ENCODE peak calls at places on chromosomes 11 and 22, in nine cellular contexts. E, G, S, A, J, D, N, F and P are unnamed samples. For H3K36me3, the result is how much of the 10 kb centered on the place peaks cover.

GRCh38 chr11:94379619-94380018 is 21.6 kb downstream of the GPR83 start:
- DNase-seq in E (no peak), G (no peak), S (no peak), A (no peak), J (no peak), D (no peak), N (no peak), F (no peak), P (no peak)

GRCh38 chr11:35747638-35748037 is 85.1 kb downstream of the TRIM44 start:
- DNase-seq in E (no peak), G (no peak), S (no peak), A (no peak), J (no peak), D (no peak), N (no peak), F (no peak), P (no peak)

GRCh38 chr11:83070878-83071640 is 638 bp downstream of the RAB30 start:
- DNase-seq in E (peak), G (no peak), S (peak), A (peak), J (peak), D (peak), N (peak), F (no peak), P (peak)

GRCh38 chr11:92180664-92181251 is 43.9 kb upstream of the FAT3 start:
- DNase-seq in E (peak), G (no peak), S (no peak), A (no peak), J (no peak), D (no peak), N (no peak), F (no peak), P (no peak)

GRCh38 chr11:11504071-11504470 is 117.7 kb downstream of the GALNT18 start:
- DNase-seq in E (no peak), G (no peak), S (no peak), A (no peak), J (no peak), D (no peak), N (no peak), F (no peak), P (no peak)

GRCh38 chr11:112511906-112512305 is 251.2 kb upstream of the PLET1 start:
- DNase-seq in E (no peak), G (no peak), S (no peak), A (no peak), J (no peak), D (no peak), N (no peak), F (no peak), P (no peak)

GRCh38 chr11:63553759-63554158 is 9.4 kb downstream of the PLAAT2 start:
- DNase-seq in E (peak), G (no peak), S (peak), A (no peak), J (no peak), D (no peak), N (peak), F (peak), P (no peak)

GRCh38 chr11:86591631-86592030 is 80.8 kb downstream of the ME3 start:
- DNase-seq in E (no peak), G (peak), S (no peak), A (no peak), J (no peak), D (no peak), N (no peak), F (no peak), P (no peak)

GRCh38 chr11:73237471-73238290 is 19.6 kb downstream of the P2RY2 start:
- DNase-seq in E (peak), G (peak), S (no peak), A (peak), J (peak), D (peak), N (peak), F (no peak), P (no peak)

GRCh38 chr11:118691926-118692830 is 12.7 kb upstream of the TREH start:
- DNase-seq in E (peak), G (peak), S (no peak), A (no peak), J (peak), D (peak), N (no peak), F (peak), P (no peak)

GRCh38 chr11:13970986-13971385 is 8.5 kb downstream of the SPON1 start:
- DNase-seq in E (no peak), G (no peak), S (no peak), A (no peak), J (no peak), D (no peak), N (no peak), F (no peak), P (no peak)

GRCh38 chr11:71193431-71193830 is 58.9 kb downstream of the SHANK2 start:
- DNase-seq in E (no peak), G (no peak), S (no peak), A (no peak), J (peak), D (peak), N (peak), F (no peak), P (no peak)

GRCh38 chr11:113293936-113294335 is 20.4 kb upstream of the TTC12 start:
- DNase-seq in E (no peak), G (no peak), S (no peak), A (no peak), J (no peak), D (no peak), N (no peak), F (no peak), P (no peak)

GRCh38 chr11:27228891-27229290 is 134.1 kb downstream of the CCDC34 start:
- DNase-seq in E (no peak), G (no peak), S (no peak), A (no peak), J (no peak), D (no peak), N (no peak), F (no peak), P (no peak)

GRCh38 chr11:111718436-111719325 is 47.5 kb downstream of the PPP2R1B start:
- DNase-seq in E (peak), G (peak), S (no peak), A (no peak), J (no peak), D (no peak), N (no peak), F (no peak), P (no peak)

GRCh38 chr11:119832536-119832935 is 103.5 kb upstream of the NECTIN1 start:
- DNase-seq in E (peak), G (no peak), S (peak), A (peak), J (no peak), D (no peak), N (no peak), F (no peak), P (peak)

GRCh38 chr11:32485733-32486132 is 50.4 kb upstream of the WT1 start:
- DNase-seq in E (no peak), G (no peak), S (no peak), A (no peak), J (no peak), D (no peak), N (no peak), F (no peak), P (no peak)

GRCh38 chr11:112523477-112523876 is 262.8 kb upstream of the PLET1 start:
- DNase-seq in E (peak), G (peak), S (no peak), A (no peak), J (no peak), D (no peak), N (no peak), F (no peak), P (no peak)

GRCh38 chr11:4531666-4532065 is 13.3 kb upstream of the OR52M1 start:
- DNase-seq in E (no peak), G (no peak), S (no peak), A (no peak), J (no peak), D (no peak), N (no peak), F (no peak), P (no peak)

GRCh38 chr11:2277933-2278523 is 7.6 kb upstream of the ASCL2 start:
- DNase-seq in E (no peak), G (no peak), S (peak), A (no peak), J (peak), D (no peak), N (peak), F (no peak), P (no peak)

GRCh38 chr11:95703059-95703458 is 86.5 kb downstream of the FAM76B start:
- DNase-seq in E (no peak), G (no peak), S (no peak), A (no peak), J (no peak), D (no peak), N (no peak), F (no peak), P (no peak)

GRCh38 chr11:47056261-47056915 is 119.8 kb downstream of the CSTPP1 start:
- DNase-seq in E (peak), G (peak), S (no peak), A (no peak), J (no peak), D (no peak), N (no peak), F (no peak), P (no peak)

GRCh38 chr22:37545703-37546435 is 14.4 kb upstream of the CDC42EP1 start:
- DNase-seq in E (peak), G (peak), S (peak), A (peak), J (peak), D (peak), N (peak), F (no peak), P (peak)

GRCh38 chr11:112440518-112440917 is 179.9 kb upstream of the PLET1 start:
- DNase-seq in E (no peak), G (no peak), S (no peak), A (no peak), J (no peak), D (no peak), N (no peak), F (no peak), P (no peak)

DNA sequence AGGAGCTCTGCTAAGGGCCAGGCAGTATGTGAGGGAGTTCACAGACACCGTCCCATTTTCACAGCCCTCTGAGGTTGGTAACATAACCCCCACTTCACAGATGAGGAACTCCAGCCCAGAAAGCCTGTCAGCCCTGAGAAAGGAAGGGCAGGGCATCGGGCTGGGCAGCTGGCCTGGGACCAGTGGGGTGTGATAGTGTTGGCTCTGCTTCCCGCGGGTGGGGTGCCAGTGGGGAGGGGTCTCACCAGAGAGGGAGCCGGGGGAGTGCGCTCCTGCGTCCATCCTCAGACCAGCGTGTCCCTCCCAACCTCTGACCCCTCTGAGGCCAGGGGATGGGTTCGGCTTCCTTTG is 2.3 kb downstream of the TAGLN start:
- DNase-seq in E (peak), G (no peak), S (no peak), A (no peak), J (no peak), D (no peak), N (no peak), F (no peak), P (no peak)
- H3K36me3 ChIP-seq in E (under half), G (half or more), S (under half), A (under half), J (under half), D (under half), N (under half), F (under half), P (under half)

DNA sequence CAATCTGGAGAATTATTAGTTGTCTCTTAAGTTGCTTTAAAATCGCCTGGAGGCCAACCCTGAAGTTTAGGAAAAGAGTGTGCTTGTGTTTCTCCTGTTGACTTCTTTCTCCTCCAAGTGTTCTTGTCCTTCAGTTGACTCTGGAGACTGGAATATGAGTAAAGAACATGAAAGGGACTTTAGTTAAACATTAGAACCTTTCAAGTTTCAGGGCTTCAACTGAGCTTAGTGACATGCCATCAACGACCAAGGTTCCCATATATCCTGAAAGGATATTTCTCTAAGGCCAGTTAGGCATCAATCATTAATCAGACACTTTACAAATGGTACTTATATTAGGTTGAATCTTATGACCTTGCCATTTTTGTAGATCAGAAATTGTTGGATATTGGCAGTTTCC is 70.0 kb downstream of the ZNRF3 start:
- DNase-seq in E (no peak), G (no peak), S (no peak), A (no peak), J (no peak), D (no peak), N (no peak), F (no peak), P (no peak)
- H3K27ac ChIP-seq in E (peak), G (peak), S (peak), A (no peak), J (no peak), D (no peak), N (peak), F (no peak), P (peak)

DNA sequence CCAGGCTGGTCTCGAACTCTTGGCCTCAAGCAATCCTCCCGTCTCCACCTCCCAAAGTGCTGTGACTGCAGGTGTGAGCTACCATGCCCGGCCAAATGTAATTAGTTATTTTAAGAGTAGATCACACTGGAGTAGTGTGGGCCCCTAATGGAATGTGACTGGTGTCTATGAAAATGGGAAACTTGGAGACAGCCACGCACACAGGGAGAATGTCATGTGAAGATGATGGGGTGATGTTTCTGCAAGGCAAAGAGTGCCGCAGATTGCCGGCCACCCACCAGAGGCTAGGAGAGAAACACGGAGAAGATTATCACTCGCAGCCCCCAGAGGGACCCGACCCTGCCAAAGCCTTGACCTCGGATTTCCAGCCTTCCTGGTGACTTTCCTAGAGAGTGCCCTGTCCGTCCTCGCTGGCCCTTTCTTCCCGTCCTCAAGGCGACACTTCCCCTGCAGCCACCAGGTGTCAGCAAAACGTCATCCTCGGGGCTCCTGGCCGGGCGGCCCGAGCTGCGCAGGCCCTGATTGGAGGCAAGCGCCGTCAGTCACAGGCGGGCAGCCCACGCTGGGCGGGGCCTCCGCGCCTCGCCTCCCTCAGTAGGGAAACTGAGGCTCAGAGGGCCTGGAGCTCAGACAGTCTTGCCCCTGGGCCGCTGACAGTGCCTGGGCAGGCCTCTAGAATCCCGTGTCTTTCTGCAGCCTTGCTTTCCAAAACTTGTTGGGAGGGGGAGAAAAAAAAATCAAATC is 16.3 kb downstream of the CRYBB2 start:
- DNase-seq in E (peak), G (peak), S (peak), A (peak), J (peak), D (peak), N (peak), F (no peak), P (peak)
- H3K4me3 ChIP-seq in E (no peak), G (no peak), S (peak), A (no peak), J (no peak), D (no peak), N (no peak), F (no peak), P (no peak)

GRCh38 chr11:75286826-75287465 is 46.4 kb downstream of the TPBGL start:
- DNase-seq in E (no peak), G (no peak), S (no peak), A (no peak), J (no peak), D (no peak), N (peak), F (no peak), P (no peak)

GRCh38 chr11:75291741-75292140 is 51.2 kb downstream of the TPBGL start:
- DNase-seq in E (no peak), G (no peak), S (no peak), A (no peak), J (no peak), D (no peak), N (peak), F (no peak), P (no peak)

GRCh38 chr11:75287579-75287978 is 47.0 kb downstream of the TPBGL start:
- DNase-seq in E (no peak), G (no peak), S (no peak), A (no peak), J (no peak), D (no peak), N (peak), F (no peak), P (no peak)

GRCh38 chr11:75289919-75290318 is 49.3 kb downstream of the TPBGL start:
- DNase-seq in E (no peak), G (no peak), S (no peak), A (no peak), J (no peak), D (no peak), N (peak), F (no peak), P (no peak)

DNA sequence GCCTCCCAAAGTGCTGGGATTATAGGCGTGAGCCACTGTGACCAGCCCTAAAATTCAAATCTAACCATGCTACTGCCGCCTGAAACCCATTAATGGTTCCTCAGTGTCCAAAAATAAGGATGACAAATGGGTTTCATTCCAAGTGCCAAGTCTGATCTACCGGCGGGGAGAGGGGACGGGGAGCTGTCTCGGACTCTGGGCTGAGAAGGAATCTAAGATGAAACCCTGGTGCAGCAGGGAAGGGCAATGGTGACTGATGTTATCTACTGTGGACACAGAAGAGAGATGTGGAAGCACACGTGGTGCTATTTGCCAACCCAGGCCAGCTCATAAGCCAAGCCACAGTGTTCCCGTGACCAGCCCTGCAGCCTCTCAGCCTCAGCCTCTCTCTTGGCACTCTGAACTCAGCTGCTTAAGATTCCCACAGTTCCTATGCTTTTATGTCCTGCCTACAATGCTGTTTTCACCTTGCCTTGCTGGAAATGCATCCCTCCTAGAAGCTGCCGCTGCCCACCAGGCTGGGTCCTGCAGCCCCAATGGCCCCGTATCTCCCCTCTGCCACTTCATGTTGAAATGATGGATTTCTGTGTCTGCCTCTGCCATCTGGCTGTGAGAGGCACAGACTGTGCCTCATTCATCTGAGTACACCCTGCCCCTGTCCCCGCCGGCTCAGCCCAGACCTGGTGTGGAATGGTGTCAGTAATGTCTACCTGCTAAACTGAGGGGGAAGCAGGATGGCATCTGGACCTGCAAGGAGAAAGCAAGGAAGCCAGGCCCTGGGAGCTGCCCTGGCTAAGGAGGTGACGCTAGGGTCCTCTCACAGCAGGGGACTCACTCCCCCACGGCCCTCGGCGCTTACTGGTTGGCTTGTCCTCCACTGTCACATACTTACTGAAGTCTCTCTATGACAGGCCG is 48.5 kb downstream of the TPBGL start:
- DNase-seq in E (no peak), G (no peak), S (no peak), A (no peak), J (no peak), D (no peak), N (peak), F (no peak), P (no peak)
- H3K36me3 ChIP-seq in E (under half), G (under half), S (under half), A (under half), J (half or more), D (under half), N (under half), F (under half), P (half or more)

DNA sequence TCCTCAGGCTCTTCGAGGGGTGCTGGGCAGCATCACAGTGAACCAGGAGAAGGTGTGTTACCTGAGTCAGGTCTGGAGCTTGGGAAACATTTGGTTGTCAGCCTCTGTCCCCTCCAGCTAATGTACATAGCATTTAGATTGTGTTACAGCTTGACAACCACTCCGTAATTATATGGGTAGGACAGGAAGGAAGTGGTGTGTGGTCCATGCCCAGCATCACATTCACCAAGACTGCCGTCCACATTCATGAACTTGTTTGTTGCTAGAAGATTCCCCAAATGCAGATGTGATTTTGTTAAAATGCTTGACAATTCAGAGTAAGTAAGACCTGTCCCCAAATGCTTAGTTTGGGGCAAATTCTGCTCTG is 1482.7 kb downstream of the TBC1D22A start:
- DNase-seq in E (no peak), G (no peak), S (no peak), A (no peak), J (no peak), D (peak), N (no peak), F (no peak), P (no peak)
- H3K27ac ChIP-seq in E (no peak), G (no peak), S (no peak), A (no peak), J (no peak), D (no peak), N (no peak), F (no peak), P (no peak)

DNA sequence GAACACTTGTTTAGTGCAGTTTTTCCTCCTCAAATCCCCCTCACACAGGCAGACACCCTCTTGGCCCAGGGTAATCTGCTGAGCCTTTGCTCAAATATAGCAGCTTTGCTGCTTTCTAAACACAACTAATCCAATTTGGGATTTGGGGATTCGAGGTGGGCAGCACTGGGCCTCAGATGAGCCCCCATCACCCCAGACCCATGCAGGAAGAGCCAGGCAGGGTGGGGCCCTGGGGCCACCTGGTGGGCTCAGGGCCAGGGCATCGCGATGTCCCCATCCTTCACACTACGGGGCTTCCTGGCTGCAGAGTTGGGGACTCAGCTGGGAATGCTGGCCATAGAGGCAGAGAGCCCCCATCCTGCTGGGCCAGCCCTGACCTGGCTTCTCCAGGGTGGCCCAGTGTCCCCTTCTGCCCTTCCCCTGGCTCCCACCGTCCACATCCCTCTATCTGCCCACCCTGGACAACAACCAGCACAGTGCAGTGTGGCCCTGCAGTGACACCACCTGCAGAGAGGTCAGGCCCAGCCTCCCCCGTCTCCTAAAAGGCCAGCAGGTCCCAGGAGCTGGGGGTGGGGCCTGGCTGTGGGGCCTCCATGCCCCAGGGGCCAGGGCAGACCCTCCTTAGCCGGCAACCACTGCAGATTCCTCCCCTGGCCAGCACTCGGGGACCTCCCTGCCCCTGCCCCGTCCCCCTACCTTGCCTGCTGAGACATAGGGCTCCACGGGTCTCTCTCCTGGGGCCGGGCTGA is 56.6 kb upstream of the CCDC188 start:
- DNase-seq in E (no peak), G (no peak), S (no peak), A (no peak), J (no peak), D (no peak), N (no peak), F (no peak), P (no peak)
- H3K4me3 ChIP-seq in E (no peak), G (no peak), S (no peak), A (no peak), J (peak), D (peak), N (peak), F (peak), P (peak)